ENCODE peak calls at places on chromosomes 6 and 20, in eight cellular contexts. Y is CD8-positive, alpha-beta T cell; P is mucosa of descending colon; X is breast epithelium; H is neural progenitor cell; C is adrenal gland; R is fibroblast of the aortic adventitia; F is gastrocnemius medialis. D is an unnamed sample.

GRCh38 chr6:106757267-106757666 is 127.9 kb downstream of the QRSL1 start:
- DNase-seq in Y (no peak), P (no peak), X (no peak), H (no peak), C (no peak), R (no peak), F (no peak), D (no peak)

GRCh38 chr20:44692932-44693476 is 22.2 kb upstream of the CCN5 start:
- DNase-seq in Y (no peak), P (no peak), X (no peak), H (no peak), C (peak), R (peak), F (peak), D (peak)

GRCh38 chr6:44367686-44368085 is 19.8 kb upstream of the CDC5L start:
- DNase-seq in Y (no peak), P (no peak), X (no peak), H (no peak), C (no peak), R (no peak), F (no peak), D (no peak)

GRCh38 chr6:163771180-163771579 is 356.7 kb downstream of the QKI start:
- DNase-seq in Y (no peak), P (no peak), X (no peak), H (no peak), C (no peak), R (no peak), F (no peak), D (no peak)

GRCh38 chr6:111559193-111560097 is 46.2 kb downstream of the TRAF3IP2 start:
- DNase-seq in Y (no peak), P (no peak), X (no peak), H (no peak), C (no peak), R (peak), F (peak), D (no peak)

GRCh38 chr6:90478278-90478677 is 108.6 kb downstream of the MAP3K7 start:
- DNase-seq in Y (no peak), P (no peak), X (no peak), H (peak), C (no peak), R (no peak), F (no peak), D (no peak)

GRCh38 chr6:25601797-25602679 is 50.0 kb upstream of the SCGN start:
- DNase-seq in Y (no peak), P (no peak), X (no peak), H (peak), C (no peak), R (peak), F (no peak), D (peak)

GRCh38 chr6:93407186-93407585 is 12.2 kb downstream of the EPHA7 start:
- DNase-seq in Y (no peak), P (no peak), X (no peak), H (no peak), C (no peak), R (peak), F (no peak), D (peak)

GRCh38 chr6:47473791-47474351 is 3.7 kb upstream of the CD2AP start:
- DNase-seq in Y (no peak), P (no peak), X (no peak), H (no peak), C (no peak), R (no peak), F (no peak), D (no peak)

GRCh38 chr20:16350465-16350864 is 222.8 kb downstream of the KIF16B start:
- DNase-seq in Y (no peak), P (no peak), X (no peak), H (no peak), C (no peak), R (peak), F (peak), D (peak)

GRCh38 chr20:23048283-23049200 is 930 bp downstream of the THBD start:
- DNase-seq in Y (no peak), P (peak), X (peak), H (peak), C (peak), R (peak), F (peak), D (no peak)

GRCh38 chr20:23049201-23049932 is at the start of gene THBD:
- DNase-seq in Y (no peak), P (peak), X (peak), H (peak), C (peak), R (peak), F (peak), D (peak)

GRCh38 chr20:23047001-23047737 is 2.3 kb downstream of the THBD start:
- DNase-seq in Y (no peak), P (no peak), X (no peak), H (no peak), C (no peak), R (no peak), F (no peak), D (no peak)

GRCh38 chr20:23046431-23046830 is 3.0 kb downstream of the THBD start:
- DNase-seq in Y (no peak), P (no peak), X (no peak), H (no peak), C (no peak), R (no peak), F (no peak), D (no peak)

GRCh38 chr20:23047738-23048214 is 1.7 kb downstream of the THBD start:
- DNase-seq in Y (no peak), P (no peak), X (no peak), H (peak), C (no peak), R (no peak), F (peak), D (no peak)
- H3K4me3 ChIP-seq in Y (no peak), P (peak), X (peak), H (no peak), C (no peak), R (peak), F (peak), D (peak)

GRCh38 chr6:52213127-52213526 is 27.0 kb downstream of the IL17A start:
- DNase-seq in Y (no peak), P (no peak), X (no peak), H (no peak), C (no peak), R (no peak), F (no peak), D (no peak)
- TF ChIP-seq CTCF in Y (no peak), P (no peak), X (no peak), H (no peak), C (no peak), R (no peak), F (no peak), D (no peak)

DNA sequence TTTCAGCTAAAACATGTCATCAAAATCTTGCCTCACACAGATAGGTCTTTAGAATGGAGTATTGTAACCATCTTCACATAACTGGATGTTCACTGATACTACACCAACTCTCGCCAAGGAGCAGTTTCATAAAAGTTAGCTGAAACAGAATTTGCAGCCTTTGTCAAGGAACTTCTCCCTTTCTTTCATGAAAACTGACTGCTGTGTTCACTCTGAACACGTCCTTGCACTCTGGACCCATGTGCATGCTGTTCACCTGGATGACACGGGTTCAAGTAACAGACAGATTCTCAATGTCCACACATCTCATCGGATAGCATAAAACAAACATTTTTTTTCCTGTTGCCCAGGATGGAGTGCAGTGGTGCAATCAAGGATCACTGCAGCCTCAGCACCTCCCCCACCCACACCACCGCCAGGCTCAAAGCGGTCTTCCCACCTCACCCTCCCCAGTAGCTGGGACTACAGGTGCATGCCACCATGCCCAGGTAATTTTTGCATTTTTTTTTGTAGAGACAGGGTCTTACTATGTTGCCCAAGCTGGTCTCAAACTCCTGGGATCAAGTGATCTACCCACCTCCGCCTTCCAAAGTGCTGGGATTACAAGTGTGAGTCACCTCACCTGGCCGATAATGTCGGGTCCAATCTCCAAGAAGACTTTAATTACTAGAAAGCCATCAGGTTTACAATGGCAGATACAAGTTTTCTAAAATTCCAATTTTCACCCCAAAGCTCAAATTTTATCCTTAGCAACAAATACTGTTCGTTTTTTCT is 9.4 kb downstream of the DIDO1 start:
- DNase-seq in Y (no peak), P (no peak), X (no peak), H (no peak), C (no peak), R (no peak), F (no peak), D (no peak)
- H3K4me3 ChIP-seq in Y (peak), P (no peak), X (no peak), H (no peak), C (no peak), R (no peak), F (no peak), D (no peak)

DNA sequence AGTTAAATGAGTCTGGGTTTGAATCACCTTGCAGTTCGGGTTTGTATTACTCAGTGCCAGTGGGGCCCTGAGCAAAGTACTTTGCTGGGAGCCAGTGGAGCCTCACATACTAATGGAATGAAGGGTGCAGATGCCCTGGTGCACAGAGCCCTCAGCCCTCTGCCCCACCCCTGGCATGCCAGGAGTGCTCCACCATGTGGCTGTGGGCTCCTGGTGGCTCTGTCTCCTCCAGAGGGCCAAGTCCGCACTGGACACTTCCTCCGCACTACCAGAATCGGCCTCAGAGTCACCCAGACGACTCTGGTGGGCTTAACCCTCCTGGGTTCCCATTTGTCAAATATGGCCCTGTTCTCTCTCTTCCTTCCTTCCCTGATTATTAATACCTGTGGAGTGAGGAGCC is 94.0 kb downstream of the STK35 start:
- DNase-seq in Y (no peak), P (no peak), X (no peak), H (no peak), C (no peak), R (no peak), F (no peak), D (no peak)
- TF ChIP-seq CTCF in Y (no peak), P (no peak), X (no peak), H (peak), C (no peak), R (no peak), F (no peak), D (no peak)

GRCh38 chr6:21597706-21598273 is 4.2 kb downstream of the SOX4 start:
- DNase-seq in Y (no peak), P (no peak), X (no peak), H (no peak), C (no peak), R (peak), F (no peak), D (peak)
- H3K4me3 ChIP-seq in Y (no peak), P (no peak), X (peak), H (peak), C (no peak), R (peak), F (peak), D (peak)

DNA sequence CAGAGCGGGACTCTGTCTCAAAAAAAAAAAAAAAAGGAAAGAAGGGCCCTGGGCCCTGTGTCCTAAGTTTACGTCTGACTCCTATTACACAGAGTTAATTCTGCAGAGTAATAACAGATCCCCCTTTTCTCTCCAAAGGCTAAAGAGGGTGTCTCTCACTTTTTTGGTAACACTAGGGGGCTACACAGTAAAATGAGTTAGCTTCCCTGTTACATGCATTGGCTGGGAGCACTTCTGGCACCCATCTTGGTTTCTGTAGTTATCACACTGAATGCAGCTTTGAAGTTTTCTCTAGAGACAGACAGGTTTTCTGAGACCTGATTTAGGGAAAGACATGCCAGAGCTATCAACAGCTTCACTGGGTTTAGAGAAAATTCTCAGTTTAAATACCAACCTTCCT is 29.2 kb downstream of the RNF8 start:
- DNase-seq in Y (no peak), P (no peak), X (no peak), H (no peak), C (no peak), R (no peak), F (no peak), D (no peak)
- TF ChIP-seq CTCF in Y (no peak), P (no peak), X (no peak), H (peak), C (no peak), R (no peak), F (no peak), D (no peak)

GRCh38 chr20:49935746-49936152 is 448 bp upstream of the RNF114 start:
- DNase-seq in Y (no peak), P (no peak), X (no peak), H (no peak), C (no peak), R (no peak), F (no peak), D (no peak)

GRCh38 chr20:49941456-49941855 is 5.3 kb downstream of the RNF114 start:
- DNase-seq in Y (no peak), P (no peak), X (no peak), H (no peak), C (no peak), R (no peak), F (no peak), D (no peak)

GRCh38 chr20:49936153-49937022 is at the start of gene RNF114:
- DNase-seq in Y (peak), P (peak), X (peak), H (peak), C (peak), R (peak), F (peak), D (peak)

GRCh38 chr20:49937023-49937929 is 1.1 kb downstream of the RNF114 start:
- DNase-seq in Y (no peak), P (peak), X (no peak), H (no peak), C (no peak), R (no peak), F (peak), D (no peak)

DNA sequence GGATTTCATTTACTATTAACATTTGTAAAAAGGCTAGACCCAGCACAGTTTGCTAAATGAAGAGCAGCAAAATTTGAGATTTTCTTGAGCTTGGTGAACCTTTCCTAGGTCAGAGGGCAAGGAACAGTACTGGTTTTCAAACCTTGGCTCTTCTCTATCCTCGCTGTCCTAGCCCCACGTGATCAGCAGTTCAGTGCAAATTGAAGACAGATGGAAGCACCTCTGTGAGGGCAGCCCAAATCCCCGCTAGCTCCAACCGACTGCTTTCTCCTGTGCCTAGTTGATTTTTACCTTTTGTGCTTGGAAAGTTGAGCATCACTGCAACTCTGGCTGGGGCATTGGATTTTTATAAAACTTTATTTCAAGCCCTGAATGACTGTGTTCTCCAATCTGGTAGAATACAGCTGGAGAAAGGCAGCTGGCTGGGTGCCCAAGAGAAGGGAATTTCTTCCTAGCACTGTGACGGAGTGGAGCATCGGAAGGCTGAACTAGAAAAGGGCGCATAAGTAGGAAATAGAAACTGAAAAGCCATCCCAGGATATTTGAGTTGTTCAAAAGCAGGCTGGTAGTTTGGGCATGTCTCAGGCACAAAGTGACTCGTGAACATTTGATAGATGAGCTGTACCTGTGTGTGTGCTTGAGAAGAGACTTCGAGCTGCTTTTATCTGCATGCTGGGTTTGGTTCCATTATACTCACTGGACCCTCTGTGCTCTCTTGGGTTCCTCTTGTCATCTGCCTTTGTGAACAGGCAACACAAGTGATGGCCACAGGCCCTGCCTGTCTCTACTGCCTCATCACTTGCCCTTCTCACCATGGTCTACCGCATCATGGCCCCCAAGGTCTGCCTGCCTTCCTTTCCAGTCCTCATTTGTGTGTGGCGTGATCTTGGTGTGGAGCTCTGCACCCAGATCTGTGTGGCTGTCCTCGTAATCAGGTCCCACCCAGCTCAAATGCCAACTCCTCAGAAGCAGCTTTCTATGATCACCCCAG is 2.3 kb downstream of the RNF114 start:
- DNase-seq in Y (no peak), P (peak), X (no peak), H (no peak), C (peak), R (peak), F (peak), D (peak)
- H3K4me3 ChIP-seq in Y (no peak), P (no peak), X (peak), H (peak), C (no peak), R (peak), F (peak), D (no peak)

DNA sequence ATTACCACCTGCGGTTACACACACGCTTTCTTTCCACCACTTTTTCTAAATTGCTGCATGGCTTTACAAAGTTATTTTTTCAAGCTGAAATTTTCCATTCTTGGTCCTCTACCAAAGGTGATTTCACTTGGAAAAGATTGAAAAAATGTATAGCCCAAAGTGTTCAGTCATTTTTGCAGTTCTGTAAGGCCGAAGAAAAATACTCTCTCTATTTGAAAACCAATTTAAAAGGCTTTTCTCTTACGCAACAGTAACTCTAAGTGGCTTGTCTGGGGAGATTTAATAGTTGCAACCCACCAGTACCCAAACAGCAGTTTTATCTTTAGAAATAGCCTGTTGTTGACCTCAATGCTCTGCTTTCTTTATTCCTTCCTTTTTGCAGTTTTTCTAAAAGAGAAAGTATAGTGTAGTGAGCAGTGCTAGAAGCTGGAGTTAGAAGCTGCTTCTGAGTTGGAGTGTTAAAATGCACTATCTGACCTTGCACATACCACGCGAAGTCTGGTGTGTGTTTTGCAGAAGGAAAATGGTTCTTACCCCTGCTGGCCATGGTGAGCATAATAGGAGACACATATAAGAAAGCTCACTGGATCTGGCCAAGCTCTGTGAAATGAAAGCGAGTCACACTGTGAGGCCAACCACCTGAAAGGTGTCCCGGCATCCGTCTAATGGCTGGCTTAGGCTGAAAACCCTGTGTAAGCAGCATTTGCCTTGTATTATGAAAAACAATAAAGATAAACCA is 271.6 kb upstream of the PRND start:
- DNase-seq in Y (no peak), P (no peak), X (no peak), H (no peak), C (peak), R (peak), F (no peak), D (peak)
- TF ChIP-seq CTCF in Y (no peak), P (no peak), X (peak), H (peak), C (no peak), R (peak), F (no peak), D (peak)